ENCODE peak calls at places on chromosomes 6 and 20, in six cellular contexts. G is transverse colon, T is endothelial cell of umbilical vein, D is GM23338, H is HCT116, W is esophagus muscularis mucosa. O is an unnamed sample. For H3K36me3, the result is how much of the 10 kb centered on the place peaks cover.

GRCh38 chr6:25320459-25320858 is 41.3 kb downstream of the CARMIL1 start:
- DNase-seq in G (no peak), T (peak), D (peak), H (no peak), W (no peak), O (no peak)

GRCh38 chr6:123415844-123416468 is 220.8 kb downstream of the TRDN start:
- DNase-seq in G (peak), T (peak), D (peak), H (peak), W (no peak), O (no peak)

GRCh38 chr6:42032366-42032765 is 18.0 kb upstream of the TAF8 start:
- DNase-seq in G (no peak), T (no peak), D (no peak), H (no peak), W (no peak), O (no peak)

GRCh38 chr20:54680872-54681297 is 205.5 kb downstream of the DOK5 start:
- DNase-seq in G (peak), T (peak), D (peak), H (peak), W (peak), O (no peak)

GRCh38 chr6:89941031-89941775 is 46.9 kb downstream of the GJA10 start:
- DNase-seq in G (peak), T (no peak), D (no peak), H (no peak), W (no peak), O (no peak)

GRCh38 chr6:45438849-45439406 is 61.2 kb upstream of the SUPT3H start:
- DNase-seq in G (no peak), T (peak), D (no peak), H (peak), W (no peak), O (no peak)

GRCh38 chr20:63737940-63738686 is 1.5 kb upstream of the SLC2A4RG start:
- DNase-seq in G (peak), T (no peak), D (peak), H (no peak), W (no peak), O (no peak)

GRCh38 chr20:62018437-62019143 is 47.1 kb downstream of the TAF4 start:
- DNase-seq in G (no peak), T (no peak), D (no peak), H (no peak), W (no peak), O (no peak)

GRCh38 chr6:10759884-10760329 is 12.3 kb downstream of the TMEM14B start:
- DNase-seq in G (no peak), T (peak), D (no peak), H (peak), W (no peak), O (no peak)

GRCh38 chr6:38027685-38028373 is 208.3 kb downstream of the ZFAND3 start:
- DNase-seq in G (no peak), T (peak), D (peak), H (no peak), W (no peak), O (no peak)

GRCh38 chr20:1118336-1119127 is at the start of gene PSMF1:
- DNase-seq in G (peak), T (peak), D (peak), H (peak), W (peak), O (peak)

GRCh38 chr6:150528648-150529285 is 70.9 kb upstream of the PLEKHG1 start:
- DNase-seq in G (peak), T (peak), D (peak), H (no peak), W (no peak), O (no peak)

GRCh38 chr20:13261460-13262301 is 40.6 kb downstream of the ISM1 start:
- DNase-seq in G (peak), T (peak), D (peak), H (peak), W (no peak), O (no peak)

GRCh38 chr20:41118632-41119031 is 18.7 kb upstream of the PLCG1 start:
- DNase-seq in G (no peak), T (no peak), D (no peak), H (no peak), W (no peak), O (no peak)

GRCh38 chr20:59004493-59004762 is 2.6 kb downstream of the CTSZ start:
- DNase-seq in G (peak), T (no peak), D (no peak), H (no peak), W (no peak), O (no peak)

GRCh38 chr6:116169880-116170279 is 43.9 kb upstream of the COL10A1 start:
- DNase-seq in G (no peak), T (no peak), D (no peak), H (no peak), W (no peak), O (no peak)

GRCh38 chr20:35776513-35777101 is 4.8 kb downstream of the PHF20 start:
- DNase-seq in G (peak), T (peak), D (no peak), H (no peak), W (no peak), O (no peak)

GRCh38 chr6:44128020-44128917 is 915 bp downstream of the TMEM63B start:
- DNase-seq in G (peak), T (peak), D (peak), H (no peak), W (no peak), O (no peak)

GRCh38 chr6:169131356-169131755 is 122.3 kb downstream of the THBS2 start:
- DNase-seq in G (no peak), T (no peak), D (no peak), H (no peak), W (no peak), O (no peak)

GRCh38 chr20:2108987-2109386 is 7.4 kb downstream of the STK35 start:
- DNase-seq in G (no peak), T (no peak), D (no peak), H (peak), W (no peak), O (no peak)

GRCh38 chr6:69732640-69733039 is 64.2 kb downstream of the LMBRD1 start:
- DNase-seq in G (no peak), T (peak), D (no peak), H (no peak), W (no peak), O (no peak)

GRCh38 chr6:142659661-142660060 is 285.3 kb downstream of the HIVEP2 start:
- DNase-seq in G (no peak), T (no peak), D (no peak), H (no peak), W (no peak), O (no peak)

GRCh38 chr6:82160255-82160990 is 87.1 kb downstream of the IBTK start:
- DNase-seq in G (no peak), T (no peak), D (no peak), H (no peak), W (no peak), O (no peak)

GRCh38 chr6:108337721-108338120 is 42.9 kb downstream of the AFG1L start:
- DNase-seq in G (no peak), T (no peak), D (no peak), H (no peak), W (no peak), O (no peak)

GRCh38 chr20:61734733-61735502 is 330.8 kb downstream of the TAF4 start:
- DNase-seq in G (no peak), T (no peak), D (no peak), H (no peak), W (no peak), O (no peak)

GRCh38 chr20:20407891-20408805 is 40.2 kb downstream of the INSM1 start:
- DNase-seq in G (no peak), T (no peak), D (peak), H (peak), W (no peak), O (no peak)

GRCh38 chr20:5920581-5920980 is 29.8 kb downstream of the TRMT6 start:
- DNase-seq in G (no peak), T (no peak), D (no peak), H (no peak), W (no peak), O (no peak)

GRCh38 chr6:135114355-135115145 is 59.9 kb upstream of the HBS1L start:
- DNase-seq in G (no peak), T (no peak), D (no peak), H (no peak), W (no peak), O (no peak)

GRCh38 chr6:29720863-29721262 is 2.4 kb upstream of the HLA-F start:
- DNase-seq in G (no peak), T (no peak), D (peak), H (peak), W (no peak), O (no peak)

GRCh38 chr6:153392156-153392555 is 261.1 kb upstream of the RGS17 start:
- DNase-seq in G (no peak), T (no peak), D (no peak), H (no peak), W (no peak), O (no peak)

GRCh38 chr6:110511401-110511800 is 35.0 kb upstream of the SLC22A16 start:
- DNase-seq in G (no peak), T (no peak), D (peak), H (no peak), W (no peak), O (no peak)

GRCh38 chr6:148349466-148349865 is 6.8 kb downstream of the SASH1 start:
- DNase-seq in G (no peak), T (no peak), D (no peak), H (peak), W (no peak), O (no peak)

GRCh38 chr20:25418779-25419178 is 11.3 kb downstream of the GINS1 start:
- DNase-seq in G (no peak), T (no peak), D (no peak), H (no peak), W (no peak), O (no peak)

GRCh38 chr6:10138917-10139316 is 276.0 kb downstream of the TFAP2A start:
- DNase-seq in G (no peak), T (no peak), D (no peak), H (no peak), W (no peak), O (no peak)

GRCh38 chr6:93337772-93338394 is 81.5 kb downstream of the EPHA7 start:
- DNase-seq in G (no peak), T (no peak), D (peak), H (no peak), W (no peak), O (no peak)

GRCh38 chr20:1697592-1697991 is 40.0 kb upstream of the SIRPG start:
- DNase-seq in G (no peak), T (no peak), D (no peak), H (no peak), W (peak), O (no peak)

DNA sequence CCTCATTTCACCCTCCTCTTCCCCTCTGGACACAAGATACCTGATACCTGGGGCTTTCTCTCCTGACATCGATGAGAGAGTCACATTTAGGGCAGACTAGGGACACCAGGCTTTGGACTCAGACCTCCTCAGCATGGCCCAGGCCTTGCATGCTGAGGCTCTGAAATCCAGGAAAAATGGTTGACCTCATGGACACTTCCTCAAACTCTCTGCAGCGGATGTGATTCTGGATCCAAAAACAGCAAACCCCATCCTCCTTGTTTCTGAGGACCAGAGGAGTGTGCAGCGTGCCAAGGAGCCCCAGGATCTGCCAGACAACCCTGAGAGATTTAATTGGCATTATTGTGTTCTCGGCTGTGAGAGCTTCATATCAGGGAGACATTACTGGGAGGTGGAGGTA is 10.9 kb downstream of the BTN3A1 start:
- DNase-seq in G (no peak), T (peak), D (no peak), H (no peak), W (no peak), O (no peak)
- H3K36me3 ChIP-seq in G (under half), T (under half), D (under half), H (under half), W (under half), O (under half)

GRCh38 chr6:56259682-56260081 is 12.3 kb upstream of the COL21A1 start:
- DNase-seq in G (no peak), T (peak), D (no peak), H (no peak), W (no peak), O (no peak)
- TF ChIP-seq POLR2AphosphoS5 in G (no peak), T (no peak), D (no peak), H (no peak), W (no peak), O (no peak)

GRCh38 chr6:166679566-166679965 is 52.5 kb upstream of the RPS6KA2 start:
- DNase-seq in G (no peak), T (no peak), D (no peak), H (no peak), W (no peak), O (no peak)
- H3K36me3 ChIP-seq in G (under half), T (under half), D (under half), H (under half), W (under half), O (under half)

GRCh38 chr20:48620112-48620485 is 207.7 kb downstream of the PREX1 start:
- DNase-seq in G (no peak), T (no peak), D (no peak), H (no peak), W (no peak), O (no peak)

GRCh38 chr20:48623176-48623905 is 204.5 kb downstream of the PREX1 start:
- DNase-seq in G (no peak), T (no peak), D (no peak), H (no peak), W (no peak), O (no peak)

GRCh38 chr20:48622421-48622820 is 205.4 kb downstream of the PREX1 start:
- DNase-seq in G (no peak), T (no peak), D (no peak), H (no peak), W (no peak), O (no peak)

GRCh38 chr20:48620486-48621255 is 207.1 kb downstream of the PREX1 start:
- DNase-seq in G (peak), T (peak), D (peak), H (peak), W (no peak), O (no peak)

GRCh38 chr20:48621256-48622078 is 206.3 kb downstream of the PREX1 start:
- DNase-seq in G (peak), T (no peak), D (no peak), H (no peak), W (no peak), O (no peak)
- TF ChIP-seq POLR2AphosphoS5 in G (no peak), T (no peak), D (no peak), H (no peak), W (no peak), O (no peak)

O was measured in vagina.